ENCODE peak calls at places on chromosomes 12 and 14, in seven cellular contexts. One of them, this sample, is unnamed.

GRCh38 chr12:54561164-54561563 is 11.8 kb downstream of the PDE1B start:
- DNase-seq in kidney glomerular epithelial cell: no peak
- DNase-seq in ascending aorta: peak
- DNase-seq in activated CD4-positive, CD25-positive, alpha-beta regulatory T cell treated with anti-CD3 and anti-CD28 coated beads, Interleukin-2, amount 50 U/mL, for 72 hours: no peak
- DNase-seq in WERI-Rb-1: no peak
- DNase-seq in body of pancreas: peak
- DNase-seq in caudate nucleus: no peak
- DNase-seq in this sample: no peak

GRCh38 chr14:69327507-69327906 is 67.5 kb downstream of the GALNT16 start:
- DNase-seq in WERI-Rb-1: no peak
- DNase-seq in caudate nucleus: no peak
- DNase-seq in body of pancreas: no peak
- DNase-seq in kidney glomerular epithelial cell: no peak
- DNase-seq in ascending aorta: no peak
- DNase-seq in activated CD4-positive, CD25-positive, alpha-beta regulatory T cell treated with anti-CD3 and anti-CD28 coated beads, Interleukin-2, amount 50 U/mL, for 72 hours: no peak
- DNase-seq in this sample: no peak

GRCh38 chr12:56315626-56316473 is at the start of gene CNPY2:
- DNase-seq in activated CD4-positive, CD25-positive, alpha-beta regulatory T cell treated with anti-CD3 and anti-CD28 coated beads, Interleukin-2, amount 50 U/mL, for 72 hours: peak
- DNase-seq in caudate nucleus: peak
- DNase-seq in kidney glomerular epithelial cell: peak
- DNase-seq in WERI-Rb-1: peak
- DNase-seq in body of pancreas: peak
- DNase-seq in ascending aorta: peak
- DNase-seq in this sample: peak

GRCh38 chr14:104285483-104285790 is 147.1 kb downstream of the KIF26A start:
- DNase-seq in activated CD4-positive, CD25-positive, alpha-beta regulatory T cell treated with anti-CD3 and anti-CD28 coated beads, Interleukin-2, amount 50 U/mL, for 72 hours: no peak
- DNase-seq in kidney glomerular epithelial cell: no peak
- DNase-seq in WERI-Rb-1: no peak
- DNase-seq in ascending aorta: no peak
- DNase-seq in caudate nucleus: no peak
- DNase-seq in body of pancreas: peak
- DNase-seq in this sample: no peak

GRCh38 chr14:49367696-49368095 is 218.5 kb downstream of the RPS29 start:
- DNase-seq in body of pancreas: no peak
- DNase-seq in ascending aorta: no peak
- DNase-seq in activated CD4-positive, CD25-positive, alpha-beta regulatory T cell treated with anti-CD3 and anti-CD28 coated beads, Interleukin-2, amount 50 U/mL, for 72 hours: no peak
- DNase-seq in caudate nucleus: no peak
- DNase-seq in WERI-Rb-1: no peak
- DNase-seq in kidney glomerular epithelial cell: no peak
- DNase-seq in this sample: no peak

GRCh38 chr12:12684375-12685106 is 11.4 kb downstream of the GPR19 start:
- DNase-seq in WERI-Rb-1: peak
- DNase-seq in activated CD4-positive, CD25-positive, alpha-beta regulatory T cell treated with anti-CD3 and anti-CD28 coated beads, Interleukin-2, amount 50 U/mL, for 72 hours: no peak
- DNase-seq in kidney glomerular epithelial cell: peak
- DNase-seq in caudate nucleus: peak
- DNase-seq in body of pancreas: peak
- DNase-seq in ascending aorta: no peak
- DNase-seq in this sample: no peak

GRCh38 chr12:13248956-13249355 is 52.4 kb downstream of the EMP1 start:
- DNase-seq in caudate nucleus: no peak
- DNase-seq in activated CD4-positive, CD25-positive, alpha-beta regulatory T cell treated with anti-CD3 and anti-CD28 coated beads, Interleukin-2, amount 50 U/mL, for 72 hours: no peak
- DNase-seq in kidney glomerular epithelial cell: peak
- DNase-seq in body of pancreas: no peak
- DNase-seq in ascending aorta: no peak
- DNase-seq in WERI-Rb-1: no peak
- DNase-seq in this sample: no peak

GRCh38 chr12:56252649-56253048 is 5.5 kb downstream of the ANKRD52 start:
- DNase-seq in WERI-Rb-1: no peak
- DNase-seq in caudate nucleus: no peak
- DNase-seq in ascending aorta: no peak
- DNase-seq in activated CD4-positive, CD25-positive, alpha-beta regulatory T cell treated with anti-CD3 and anti-CD28 coated beads, Interleukin-2, amount 50 U/mL, for 72 hours: no peak
- DNase-seq in kidney glomerular epithelial cell: no peak
- DNase-seq in body of pancreas: no peak
- DNase-seq in this sample: no peak

GRCh38 chr12:80636832-80637231 is 70.6 kb upstream of the MYF6 start:
- DNase-seq in kidney glomerular epithelial cell: no peak
- DNase-seq in caudate nucleus: no peak
- DNase-seq in activated CD4-positive, CD25-positive, alpha-beta regulatory T cell treated with anti-CD3 and anti-CD28 coated beads, Interleukin-2, amount 50 U/mL, for 72 hours: no peak
- DNase-seq in ascending aorta: no peak
- DNase-seq in body of pancreas: no peak
- DNase-seq in WERI-Rb-1: no peak
- DNase-seq in this sample: no peak

GRCh38 chr14:85634205-85634604 is 104.3 kb downstream of the FLRT2 start:
- DNase-seq in WERI-Rb-1: no peak
- DNase-seq in activated CD4-positive, CD25-positive, alpha-beta regulatory T cell treated with anti-CD3 and anti-CD28 coated beads, Interleukin-2, amount 50 U/mL, for 72 hours: no peak
- DNase-seq in ascending aorta: no peak
- DNase-seq in kidney glomerular epithelial cell: no peak
- DNase-seq in body of pancreas: no peak
- DNase-seq in caudate nucleus: no peak
- DNase-seq in this sample: peak

GRCh38 chr12:6612247-6612646 is 5.1 kb upstream of the CHD4 start:
- DNase-seq in caudate nucleus: no peak
- DNase-seq in activated CD4-positive, CD25-positive, alpha-beta regulatory T cell treated with anti-CD3 and anti-CD28 coated beads, Interleukin-2, amount 50 U/mL, for 72 hours: no peak
- DNase-seq in body of pancreas: no peak
- DNase-seq in kidney glomerular epithelial cell: no peak
- DNase-seq in WERI-Rb-1: no peak
- DNase-seq in ascending aorta: no peak
- DNase-seq in this sample: no peak

GRCh38 chr14:99537399-99537798 is 56.2 kb downstream of the CCNK start:
- DNase-seq in WERI-Rb-1: no peak
- DNase-seq in body of pancreas: no peak
- DNase-seq in activated CD4-positive, CD25-positive, alpha-beta regulatory T cell treated with anti-CD3 and anti-CD28 coated beads, Interleukin-2, amount 50 U/mL, for 72 hours: no peak
- DNase-seq in ascending aorta: no peak
- DNase-seq in kidney glomerular epithelial cell: peak
- DNase-seq in caudate nucleus: no peak
- DNase-seq in this sample: peak

GRCh38 chr12:56158926-56159461 is 835 bp downstream of the MYL6 start:
- DNase-seq in kidney glomerular epithelial cell: peak
- DNase-seq in caudate nucleus: peak
- DNase-seq in ascending aorta: peak
- DNase-seq in WERI-Rb-1: peak
- DNase-seq in activated CD4-positive, CD25-positive, alpha-beta regulatory T cell treated with anti-CD3 and anti-CD28 coated beads, Interleukin-2, amount 50 U/mL, for 72 hours: no peak
- DNase-seq in body of pancreas: peak
- DNase-seq in this sample: peak

GRCh38 chr12:67496616-67497015 is 151.9 kb upstream of the DYRK2 start:
- DNase-seq in activated CD4-positive, CD25-positive, alpha-beta regulatory T cell treated with anti-CD3 and anti-CD28 coated beads, Interleukin-2, amount 50 U/mL, for 72 hours: no peak
- DNase-seq in caudate nucleus: no peak
- DNase-seq in WERI-Rb-1: no peak
- DNase-seq in kidney glomerular epithelial cell: no peak
- DNase-seq in ascending aorta: no peak
- DNase-seq in body of pancreas: no peak
- DNase-seq in this sample: no peak

GRCh38 chr12:55692631-55693322 is 14.9 kb downstream of the ITGA7 start:
- DNase-seq in WERI-Rb-1: no peak
- DNase-seq in caudate nucleus: no peak
- DNase-seq in ascending aorta: no peak
- DNase-seq in body of pancreas: no peak
- DNase-seq in activated CD4-positive, CD25-positive, alpha-beta regulatory T cell treated with anti-CD3 and anti-CD28 coated beads, Interleukin-2, amount 50 U/mL, for 72 hours: no peak
- DNase-seq in kidney glomerular epithelial cell: no peak
- DNase-seq in this sample: no peak

GRCh38 chr12:92065018-92065499 is 80.6 kb downstream of the BTG1 start:
- DNase-seq in ascending aorta: no peak
- DNase-seq in WERI-Rb-1: no peak
- DNase-seq in activated CD4-positive, CD25-positive, alpha-beta regulatory T cell treated with anti-CD3 and anti-CD28 coated beads, Interleukin-2, amount 50 U/mL, for 72 hours: peak
- DNase-seq in kidney glomerular epithelial cell: no peak
- DNase-seq in body of pancreas: peak
- DNase-seq in caudate nucleus: peak
- DNase-seq in this sample: no peak

GRCh38 chr12:77947746-77948145 is 117.1 kb downstream of the NAV3 start:
- DNase-seq in caudate nucleus: no peak
- DNase-seq in ascending aorta: no peak
- DNase-seq in body of pancreas: no peak
- DNase-seq in activated CD4-positive, CD25-positive, alpha-beta regulatory T cell treated with anti-CD3 and anti-CD28 coated beads, Interleukin-2, amount 50 U/mL, for 72 hours: no peak
- DNase-seq in kidney glomerular epithelial cell: no peak
- DNase-seq in WERI-Rb-1: no peak
- DNase-seq in this sample: no peak

GRCh38 chr14:24432259-24433131 is 2.7 kb downstream of the KHNYN start:
- DNase-seq in ascending aorta: no peak
- DNase-seq in body of pancreas: no peak
- DNase-seq in WERI-Rb-1: no peak
- DNase-seq in caudate nucleus: no peak
- DNase-seq in activated CD4-positive, CD25-positive, alpha-beta regulatory T cell treated with anti-CD3 and anti-CD28 coated beads, Interleukin-2, amount 50 U/mL, for 72 hours: no peak
- DNase-seq in kidney glomerular epithelial cell: no peak
- DNase-seq in this sample: no peak

GRCh38 chr12:121793501-121793835 is at the start of gene RHOF:
- DNase-seq in activated CD4-positive, CD25-positive, alpha-beta regulatory T cell treated with anti-CD3 and anti-CD28 coated beads, Interleukin-2, amount 50 U/mL, for 72 hours: peak
- DNase-seq in caudate nucleus: no peak
- DNase-seq in kidney glomerular epithelial cell: peak
- DNase-seq in ascending aorta: no peak
- DNase-seq in WERI-Rb-1: no peak
- DNase-seq in body of pancreas: peak
- DNase-seq in this sample: no peak

GRCh38 chr12:98894412-98895085 is 249.5 kb downstream of the APAF1 start:
- DNase-seq in WERI-Rb-1: peak
- DNase-seq in body of pancreas: peak
- DNase-seq in activated CD4-positive, CD25-positive, alpha-beta regulatory T cell treated with anti-CD3 and anti-CD28 coated beads, Interleukin-2, amount 50 U/mL, for 72 hours: no peak
- DNase-seq in kidney glomerular epithelial cell: no peak
- DNase-seq in ascending aorta: no peak
- DNase-seq in caudate nucleus: peak
- DNase-seq in this sample: no peak

GRCh38 chr14:71852201-71852600 is 80.0 kb upstream of the RGS6 start:
- DNase-seq in kidney glomerular epithelial cell: no peak
- DNase-seq in WERI-Rb-1: no peak
- DNase-seq in activated CD4-positive, CD25-positive, alpha-beta regulatory T cell treated with anti-CD3 and anti-CD28 coated beads, Interleukin-2, amount 50 U/mL, for 72 hours: no peak
- DNase-seq in body of pancreas: no peak
- DNase-seq in ascending aorta: no peak
- DNase-seq in caudate nucleus: no peak
- DNase-seq in this sample: no peak

GRCh38 chr12:16939871-16940306 is 333.9 kb upstream of the LMO3 start:
- DNase-seq in kidney glomerular epithelial cell: peak
- DNase-seq in caudate nucleus: no peak
- DNase-seq in ascending aorta: no peak
- DNase-seq in activated CD4-positive, CD25-positive, alpha-beta regulatory T cell treated with anti-CD3 and anti-CD28 coated beads, Interleukin-2, amount 50 U/mL, for 72 hours: no peak
- DNase-seq in body of pancreas: peak
- DNase-seq in WERI-Rb-1: peak
- DNase-seq in this sample: no peak

This sample was measured in GM04503.